ENCODE peak calls at places on chromosomes 3 and 15, in nine cellular contexts. T is sciatic nerve; M is colonic mucosa; D is A172; W is right atrium auricular region; P is stimulated activated CD4-positive, alpha-beta T cell treated with anti-CD3 and anti-CD28 coated beads, TNF-alpha, amount 100 ng/mL, for 1 hour; R is anterior cingulate cortex; G is substantia nigra; U is occipital lobe. E is an unnamed sample.

GRCh38 chr3:177294221-177294620 is 96.9 kb upstream of the TBL1XR1 start:
- DNase-seq in T (no peak), M (no peak), D (no peak), W (peak), P (no peak), R (no peak), G (no peak), U (no peak), E (peak)

GRCh38 chr3:124492824-124493223 is 237.4 kb upstream of the UMPS start:
- DNase-seq in T (no peak), M (peak), D (peak), W (no peak), P (no peak), R (no peak), G (peak), U (peak), E (peak)

GRCh38 chr3:63141-63845 is 133.3 kb upstream of the CHL1 start:
- DNase-seq in T (peak), M (no peak), D (no peak), W (no peak), P (no peak), R (no peak), G (no peak), U (no peak), E (peak)

GRCh38 chr3:33732394-33732793 is 14.3 kb upstream of the CLASP2 start:
- DNase-seq in T (no peak), M (no peak), D (peak), W (no peak), P (no peak), R (no peak), G (no peak), U (no peak), E (no peak)

GRCh38 chr3:15794842-15795562 is 2.8 kb downstream of the ANKRD28 start:
- DNase-seq in T (no peak), M (no peak), D (no peak), W (no peak), P (no peak), R (no peak), G (no peak), U (no peak), E (no peak)

GRCh38 chr15:100672959-100673358 is 70.6 kb downstream of the ASB7 start:
- DNase-seq in T (no peak), M (no peak), D (no peak), W (no peak), P (no peak), R (no peak), G (no peak), U (no peak), E (no peak)

GRCh38 chr3:13494463-13495350 is 14.6 kb downstream of the HDAC11 start:
- DNase-seq in T (no peak), M (no peak), D (no peak), W (no peak), P (no peak), R (peak), G (peak), U (peak), E (peak)

GRCh38 chr15:89199734-89200133 is 21.6 kb downstream of the RLBP1 start:
- DNase-seq in T (peak), M (no peak), D (no peak), W (no peak), P (no peak), R (no peak), G (peak), U (no peak), E (no peak)